ENCODE peak calls at places on chromosomes 16 and 17, in five cellular contexts. M is GM10248, I is GM13977, C is gastrocnemius medialis, W is heart right ventricle. B is an unnamed sample.

GRCh38 chr17:33990943-33991706 is 264.0 kb upstream of the CCL2 start:
- DNase-seq in M (no peak), I (no peak), C (no peak), W (no peak), B (no peak)

GRCh38 chr16:78962457-78962929 is 638.0 kb downstream of the MAF start:
- DNase-seq in M (peak), I (no peak), C (no peak), W (no peak), B (no peak)

GRCh38 chr17:50708050-50709000 is 611 bp upstream of the ANKRD40 start:
- DNase-seq in M (no peak), I (no peak), C (peak), W (no peak), B (no peak)

GRCh38 chr17:20992987-20993862 is 49.6 kb downstream of the USP22 start:
- DNase-seq in M (peak), I (peak), C (no peak), W (peak), B (peak)

GRCh38 chr16:15464401-15465186 is 30.2 kb downstream of the BMERB1 start:
- DNase-seq in M (no peak), I (no peak), C (no peak), W (no peak), B (no peak)

GRCh38 chr17:50684612-50685333 is 22.9 kb downstream of the ANKRD40 start:
- DNase-seq in M (no peak), I (no peak), C (no peak), W (no peak), B (no peak)

GRCh38 chr16:84699147-84699711 is 571 bp upstream of the USP10 start:
- DNase-seq in M (no peak), I (no peak), C (no peak), W (peak), B (no peak)

GRCh38 chr16:89173629-89173921 is 2.0 kb downstream of the CDH15 start:
- DNase-seq in M (no peak), I (no peak), C (no peak), W (no peak), B (no peak)

GRCh38 chr17:67491009-67491677 is 114.1 kb downstream of the PITPNC1 start:
- DNase-seq in M (no peak), I (no peak), C (peak), W (peak), B (no peak)

GRCh38 chr16:80924372-80924978 is 82.2 kb downstream of the CMC2 start:
- DNase-seq in M (peak), I (peak), C (no peak), W (peak), B (no peak)

GRCh38 chr17:72726936-72727335 is 365.6 kb downstream of the SLC39A11 start:
- DNase-seq in M (peak), I (peak), C (no peak), W (no peak), B (no peak)

GRCh38 chr16:62077998-62078397 is 41.8 kb upstream of the CDH8 start:
- DNase-seq in M (no peak), I (no peak), C (no peak), W (no peak), B (no peak)

GRCh38 chr16:19481291-19481690 is 40.6 kb downstream of the GDE1 start:
- DNase-seq in M (no peak), I (no peak), C (no peak), W (no peak), B (no peak)

GRCh38 chr17:79711715-79712305 is 18.9 kb upstream of the ENPP7 start:
- DNase-seq in M (no peak), I (no peak), C (no peak), W (no peak), B (no peak)

GRCh38 chr17:16986391-16986790 is 14.5 kb upstream of the TNFRSF13B start:
- DNase-seq in M (no peak), I (no peak), C (no peak), W (no peak), B (no peak)

GRCh38 chr17:66373944-66374817 is 71.8 kb downstream of the PRKCA start:
- DNase-seq in M (no peak), I (no peak), C (no peak), W (peak), B (no peak)

GRCh38 chr16:72787130-72787518 is 260.8 kb downstream of the ZFHX3 start:
- DNase-seq in M (no peak), I (peak), C (no peak), W (no peak), B (no peak)

GRCh38 chr16:85058909-85059308 is 31.3 kb downstream of the KIAA0513 start:
- DNase-seq in M (no peak), I (no peak), C (no peak), W (no peak), B (no peak)

GRCh38 chr16:85423186-85423550 is 190.0 kb upstream of the GSE1 start:
- DNase-seq in M (no peak), I (no peak), C (no peak), W (no peak), B (no peak)

GRCh38 chr17:65049085-65049756 is 7.3 kb downstream of the GNA13 start:
- DNase-seq in M (no peak), I (no peak), C (no peak), W (no peak), B (no peak)

GRCh38 chr17:79019631-79020584 is 4.1 kb upstream of the C1QTNF1 start:
- DNase-seq in M (no peak), I (no peak), C (no peak), W (peak), B (no peak)

GRCh38 chr17:72388765-72389473 is 268.1 kb downstream of the SOX9 start:
- DNase-seq in M (no peak), I (no peak), C (no peak), W (no peak), B (no peak)

GRCh38 chr16:17607075-17607509 is 136.3 kb upstream of the XYLT1 start:
- DNase-seq in M (no peak), I (no peak), C (no peak), W (no peak), B (no peak)

GRCh38 chr16:70680495-70681381 is 5.1 kb downstream of the MTSS2 start:
- DNase-seq in M (no peak), I (no peak), C (no peak), W (no peak), B (no peak)

GRCh38 chr17:40552806-40553693 is 12.2 kb downstream of the CCR7 start:
- DNase-seq in M (no peak), I (peak), C (no peak), W (no peak), B (peak)

GRCh38 chr17:73548620-73549311 is 95.5 kb downstream of the SDK2 start:
- DNase-seq in M (no peak), I (no peak), C (no peak), W (no peak), B (no peak)

GRCh38 chr17:512926-513325 is 160.3 kb upstream of the RPH3AL start:
- DNase-seq in M (no peak), I (no peak), C (no peak), W (no peak), B (no peak)

GRCh38 chr17:7018331-7018964 is 4.4 kb upstream of the BCL6B start:
- DNase-seq in M (no peak), I (no peak), C (peak), W (peak), B (no peak)

GRCh38 chr17:29483503-29483902 is 83.3 kb downstream of the ABHD15 start:
- DNase-seq in M (no peak), I (no peak), C (no peak), W (no peak), B (no peak)

GRCh38 chr16:873889-874288 is 73.4 kb upstream of the GNG13 start:
- DNase-seq in M (no peak), I (no peak), C (no peak), W (no peak), B (no peak)

GRCh38 chr16:72241930-72242329 is 70.0 kb upstream of the PMFBP1 start:
- DNase-seq in M (no peak), I (peak), C (no peak), W (no peak), B (no peak)

GRCh38 chr16:28951410-28951943 is 740 bp downstream of the NFATC2IP start:
- DNase-seq in M (no peak), I (no peak), C (no peak), W (no peak), B (no peak)

GRCh38 chr16:61409604-61410003 is 626.6 kb downstream of the CDH8 start:
- DNase-seq in M (no peak), I (no peak), C (no peak), W (no peak), B (no peak)

GRCh38 chr17:47277921-47278320 is 24.3 kb downstream of the ITGB3 start:
- DNase-seq in M (no peak), I (no peak), C (no peak), W (no peak), B (no peak)

DNA sequence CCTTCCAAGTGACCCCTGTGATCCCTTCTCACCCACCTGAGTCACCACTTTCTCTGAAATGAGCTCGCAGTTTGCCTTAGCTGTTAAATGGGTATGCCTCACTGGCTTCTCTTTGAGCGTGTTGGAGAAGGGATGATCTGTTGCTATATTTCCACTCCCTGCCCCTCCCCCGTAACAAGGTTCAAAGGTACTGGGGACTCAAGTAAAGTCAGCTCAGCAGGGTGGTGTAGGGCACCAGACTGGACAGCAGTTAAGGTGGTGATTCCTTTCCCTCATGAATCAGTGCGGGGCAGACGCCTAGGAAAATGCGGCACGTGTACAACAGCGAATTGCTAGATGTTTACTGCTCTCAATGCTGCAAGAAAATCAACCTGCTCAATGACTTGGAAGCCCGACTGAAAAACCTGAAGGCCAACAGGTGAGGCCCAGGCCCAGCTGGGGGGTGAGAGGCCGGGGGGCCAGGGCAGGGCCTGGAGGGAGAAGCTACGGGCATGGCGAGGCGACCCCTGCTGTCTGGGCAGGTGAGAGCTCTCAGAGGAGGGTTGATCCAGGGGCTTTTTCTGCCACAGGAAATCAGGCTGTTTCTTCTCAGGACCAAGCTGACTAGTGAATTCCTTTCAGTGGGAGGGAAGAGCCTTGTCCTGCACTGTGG is 130.3 kb downstream of the RAB11FIP4 start:
- DNase-seq in M (no peak), I (no peak), C (no peak), W (no peak), B (no peak)
- TF ChIP-seq CTCF in M (no peak), I (no peak), C (no peak), W (no peak), B (no peak)

GRCh38 chr16:23248261-23249194 is 53.6 kb upstream of the SCNN1B start:
- DNase-seq in M (no peak), I (no peak), C (no peak), W (no peak), B (no peak)

GRCh38 chr16:23245268-23245667 is 56.8 kb upstream of the SCNN1B start:
- DNase-seq in M (no peak), I (no peak), C (peak), W (peak), B (no peak)

GRCh38 chr16:23240994-23241393 is 58.4 kb downstream of the SCNN1G start:
- DNase-seq in M (no peak), I (no peak), C (no peak), W (no peak), B (no peak)

GRCh38 chr16:23249830-23250229 is 52.3 kb upstream of the SCNN1B start:
- DNase-seq in M (no peak), I (no peak), C (no peak), W (no peak), B (no peak)

GRCh38 chr16:23244122-23244521 is 58.0 kb upstream of the SCNN1B start:
- DNase-seq in M (no peak), I (no peak), C (no peak), W (no peak), B (no peak)
- TF ChIP-seq CTCF in M (peak), I (no peak), C (no peak), W (no peak), B (no peak)

GRCh38 chr17:56751145-56751743 is 82.5 kb downstream of the C17orf67 start:
- DNase-seq in M (no peak), I (no peak), C (no peak), W (no peak), B (no peak)
- TF ChIP-seq CTCF in M (no peak), I (no peak), C (no peak), W (no peak), B (peak)

DNA sequence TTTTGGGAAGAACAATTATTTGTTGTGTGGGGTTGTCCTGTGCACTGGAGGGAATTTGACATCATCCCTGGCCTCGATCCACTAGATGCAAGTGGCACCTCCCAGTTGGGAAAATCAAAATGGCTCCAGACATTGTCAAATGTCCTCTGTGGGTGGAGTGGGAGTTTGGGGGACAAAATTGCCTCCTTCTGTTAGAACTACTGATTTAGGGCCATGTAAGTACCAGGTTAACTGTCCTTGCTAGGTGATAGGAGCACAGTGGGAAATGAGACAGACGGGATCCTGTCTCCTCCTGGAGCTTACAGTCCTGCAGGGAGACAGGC is 56.8 kb downstream of the ARHGAP23 start:
- DNase-seq in M (no peak), I (no peak), C (no peak), W (no peak), B (no peak)
- TF ChIP-seq CTCF in M (no peak), I (no peak), C (no peak), W (no peak), B (no peak)

DNA sequence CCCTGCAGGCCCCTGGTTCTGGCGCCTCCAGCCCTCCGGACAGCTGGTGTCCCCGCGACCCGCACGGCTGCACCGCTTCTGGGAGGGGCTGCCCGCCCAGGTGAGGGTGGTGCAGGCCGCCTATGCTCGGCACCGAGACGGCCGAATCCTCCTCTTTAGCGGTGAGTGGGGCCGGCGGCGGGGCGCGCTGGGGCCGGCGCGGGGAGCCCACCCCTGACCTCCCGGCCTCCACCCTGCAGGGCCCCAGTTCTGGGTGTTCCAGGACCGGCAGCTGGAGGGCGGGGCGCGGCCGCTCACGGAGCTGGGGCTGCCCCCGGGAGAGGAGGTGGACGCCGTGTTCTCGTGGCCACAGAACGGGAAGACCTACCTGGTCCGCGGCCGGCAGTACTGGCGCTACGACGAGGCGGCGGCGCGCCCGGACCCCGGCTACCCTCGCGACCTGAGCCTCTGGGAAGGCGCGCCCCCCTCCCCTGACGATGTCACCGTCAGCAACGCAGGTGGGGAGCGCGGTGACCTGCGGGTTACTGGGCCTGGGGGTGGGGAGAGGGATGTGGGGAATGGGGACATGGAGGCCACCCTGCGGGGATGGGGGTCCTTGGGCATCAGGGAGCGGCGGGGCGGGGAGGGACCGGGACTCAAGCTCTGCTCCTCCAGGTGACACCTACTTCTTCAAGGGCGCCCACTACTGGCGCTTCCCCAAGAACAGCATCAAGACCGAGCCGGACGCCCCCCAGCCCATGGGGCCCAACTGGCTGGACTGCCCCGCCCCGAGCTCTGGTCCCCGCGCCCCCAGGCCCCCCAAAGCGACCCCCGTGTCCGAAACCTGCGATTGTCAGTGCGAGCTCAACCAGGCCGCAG is 7.0 kb upstream of the IL32 start:
- DNase-seq in M (peak), I (peak), C (no peak), W (peak), B (no peak)
- TF ChIP-seq CTCF in M (peak), I (peak), C (no peak), W (no peak), B (no peak)

GRCh38 chr16:81994485-81994884 is 16.8 kb downstream of the SDR42E1 start:
- DNase-seq in M (no peak), I (no peak), C (no peak), W (no peak), B (no peak)
- TF ChIP-seq CTCF in M (no peak), I (peak), C (no peak), W (no peak), B (peak)